ENCODE peak calls at places on chromosomes 3 and 15, in four cellular contexts. J, M, R and L are unnamed samples.

GRCh38 chr15:60464836-60465630 is 13.9 kb downstream of the ICE2 start:
- DNase-seq in M (peak), R (no peak), J (peak), L (no peak)

GRCh38 chr3:183548262-183548769 is 7.2 kb downstream of the KLHL6 start:
- DNase-seq in J (peak), M (peak), R (no peak), L (no peak)

GRCh38 chr3:192514754-192515660 is 212.3 kb downstream of the FGF12 start:
- DNase-seq in J (no peak), R (peak), M (no peak), L (peak)

GRCh38 chr15:60128000-60128376 is 123.9 kb downstream of the FOXB1 start:
- DNase-seq in R (no peak), M (no peak), J (no peak), L (no peak)

GRCh38 chr3:48851407-48851806 is 3.7 kb upstream of the PRKAR2A start:
- DNase-seq in M (no peak), R (no peak), J (peak), L (peak)

GRCh38 chr15:56241374-56242085 is 2.1 kb downstream of the RFX7 start:
- DNase-seq in M (peak), J (peak), R (peak), L (no peak)

GRCh38 chr15:73573572-73573971 is 59.6 kb downstream of the NPTN start:
- DNase-seq in J (peak), M (peak), R (no peak), L (peak)

GRCh38 chr3:168575750-168576149 is 480.0 kb upstream of the GOLIM4 start:
- DNase-seq in M (no peak), R (no peak), J (no peak), L (no peak)

GRCh38 chr3:159751754-159752153 is 236.9 kb upstream of the IL12A start:
- DNase-seq in M (peak), R (no peak), J (no peak), L (no peak)

GRCh38 chr3:50671331-50671730 is 3.4 kb upstream of the DOCK3 start:
- DNase-seq in R (no peak), M (peak), J (peak), L (peak)

GRCh38 chr3:158220575-158220974 is 110.7 kb downstream of the RSRC1 start:
- DNase-seq in R (no peak), M (no peak), J (peak), L (peak)

GRCh38 chr3:158127250-158128219 is 17.6 kb downstream of the RSRC1 start:
- DNase-seq in M (peak), J (peak), R (peak), L (no peak)

GRCh38 chr15:38254065-38254883 is 1.6 kb downstream of the SPRED1 start:
- DNase-seq in R (peak), J (peak), M (peak), L (peak)

GRCh38 chr3:12405432-12406272 is 78.6 kb upstream of the TSEN2 start:
- DNase-seq in M (peak), R (no peak), J (peak), L (peak)

GRCh38 chr15:65587094-65587493 is 23.8 kb downstream of the INTS14 start:
- DNase-seq in J (no peak), M (no peak), R (no peak), L (no peak)

GRCh38 chr3:150291515-150291914 is 116.6 kb upstream of the TSC22D2 start:
- DNase-seq in J (no peak), R (no peak), M (no peak), L (no peak)

GRCh38 chr3:151593923-151594322 is 133.1 kb upstream of the IGSF10 start:
- DNase-seq in R (no peak), J (peak), M (no peak), L (no peak)

GRCh38 chr3:127652246-127652995 is 20.3 kb upstream of the ABTB1 start:
- DNase-seq in J (peak), R (peak), M (peak), L (peak)

GRCh38 chr15:62745621-62746180 is 296.8 kb upstream of the TPM1 start:
- DNase-seq in R (no peak), M (no peak), J (no peak), L (peak)

GRCh38 chr3:64144241-64144900 is 80.9 kb downstream of the PRICKLE2 start:
- DNase-seq in J (no peak), R (no peak), M (no peak), L (no peak)

GRCh38 chr15:101242160-101242998 is 9.5 kb downstream of the CHSY1 start:
- DNase-seq in R (peak), M (peak), J (peak), L (no peak)

GRCh38 chr3:111796566-111796965 is 62.5 kb upstream of the PHLDB2 start:
- DNase-seq in M (no peak), R (no peak), J (no peak), L (no peak)

GRCh38 chr15:63232400-63232799 is 43.0 kb downstream of the RAB8B start:
- DNase-seq in M (no peak), J (no peak), R (no peak), L (peak)

GRCh38 chr3:126284258-126284904 is 72.8 kb downstream of the KLF15 start:
- DNase-seq in M (peak), R (no peak), J (peak), L (peak)

GRCh38 chr3:53132347-53132746 is 2.1 kb upstream of the RFT1 start:
- DNase-seq in M (no peak), J (no peak), R (no peak), L (no peak)

GRCh38 chr3:53131136-53131495 is 881 bp upstream of the RFT1 start:
- DNase-seq in M (no peak), J (no peak), R (no peak), L (no peak)

GRCh38 chr3:53126646-53127045 is 3.6 kb downstream of the RFT1 start:
- DNase-seq in R (no peak), M (no peak), J (no peak), L (no peak)

GRCh38 chr3:53129344-53129743 is 891 bp downstream of the RFT1 start:
- DNase-seq in M (no peak), J (no peak), R (no peak), L (no peak)

DNA sequence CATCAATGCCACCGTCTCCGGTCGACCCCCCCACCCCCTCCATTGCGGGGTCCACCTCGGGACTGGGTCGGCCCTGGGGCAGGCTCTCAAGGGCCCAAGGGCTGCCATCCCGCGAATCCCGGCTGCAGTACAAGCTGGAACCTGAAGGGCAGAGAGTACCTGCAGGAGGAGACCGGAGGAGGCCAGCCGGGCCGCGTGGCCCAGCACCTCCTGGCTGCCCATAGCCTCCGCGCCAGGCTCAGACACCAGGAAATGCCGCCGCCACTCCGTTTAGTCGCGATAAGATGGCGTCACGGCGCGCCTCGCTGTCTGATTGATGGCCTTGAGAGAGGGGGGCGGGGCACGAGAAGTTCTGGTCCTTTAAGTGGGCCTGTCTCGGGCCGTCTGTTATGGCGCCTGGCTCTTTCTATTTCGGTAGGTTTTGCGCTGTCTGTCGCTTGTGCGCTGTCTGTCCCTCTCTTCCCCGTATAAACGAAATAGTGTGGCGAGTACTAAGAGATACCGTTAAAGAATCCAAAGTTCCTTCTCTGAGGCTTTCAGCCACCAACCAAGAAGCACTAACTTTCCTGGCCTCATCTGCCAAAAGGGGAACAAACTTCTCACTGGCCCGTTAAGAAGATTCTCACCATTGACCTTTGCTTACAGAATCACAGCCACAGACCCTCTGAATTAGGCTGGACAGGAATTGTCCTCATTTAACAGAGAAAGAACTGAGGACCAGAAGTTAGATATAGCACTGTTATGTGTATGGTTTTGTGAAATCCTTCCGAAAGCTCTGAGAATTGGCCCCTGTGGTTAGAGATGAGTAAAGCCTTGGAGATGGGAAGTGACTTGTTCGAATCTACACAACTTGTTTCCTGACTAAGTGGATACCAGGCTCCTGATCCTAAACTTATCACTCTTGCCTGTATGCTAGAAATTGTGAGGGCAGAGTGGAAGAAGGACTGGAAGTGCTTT is at the start of gene RFT1:
- DNase-seq in M (peak), R (peak), J (peak), L (peak)
- TF ChIP-seq CTCF in M (no peak), R (no peak), J (no peak), L (no peak)

GRCh38 chr15:77497108-77497737 is 76.5 kb downstream of the HMG20A start:
- DNase-seq in J (peak), R (no peak), M (peak), L (peak)
- TF ChIP-seq CTCF in J (no peak), R (no peak), M (no peak), L (no peak)

DNA sequence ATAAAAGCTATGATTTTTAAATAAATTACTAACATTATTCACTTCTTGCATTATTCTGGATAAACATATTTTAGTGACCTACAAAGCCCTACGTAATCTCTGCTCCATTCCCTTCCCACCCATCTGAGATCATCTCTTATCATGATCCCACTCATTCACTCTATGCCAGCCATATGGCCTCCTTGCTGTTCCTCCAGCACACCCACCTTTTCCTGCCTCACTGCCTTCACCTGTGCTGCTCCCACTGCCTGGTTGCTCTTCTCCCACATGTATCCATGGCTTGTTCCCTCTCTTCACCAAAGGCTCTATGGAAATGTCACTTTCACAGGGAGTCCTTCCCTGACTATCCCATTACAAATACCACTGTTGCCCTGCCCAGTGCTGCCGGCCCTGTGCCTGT is 7.3 kb upstream of the USP8 start:
- DNase-seq in M (no peak), R (no peak), J (no peak), L (no peak)
- TF ChIP-seq CTCF in M (no peak), R (no peak), J (no peak), L (no peak)

DNA sequence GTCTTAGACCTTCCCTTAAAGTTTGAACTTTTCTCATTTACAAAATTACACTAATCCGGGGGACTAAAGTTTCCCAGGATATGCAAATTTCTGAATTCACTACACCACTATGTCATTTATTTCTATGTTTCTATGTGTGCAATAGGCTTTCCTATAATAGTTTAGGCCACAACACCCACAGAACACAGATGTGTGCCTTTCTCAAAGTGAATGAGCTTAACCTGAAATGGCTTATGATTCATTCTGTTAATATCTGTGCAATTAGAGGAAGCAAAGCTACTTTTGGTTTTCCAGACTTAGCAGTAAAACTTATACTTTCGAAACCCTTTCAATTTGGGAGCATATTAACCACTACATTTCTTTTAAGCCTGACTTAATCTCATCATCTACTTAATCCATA is 748.1 kb downstream of the GBE1 start:
- DNase-seq in R (no peak), M (no peak), J (peak), L (no peak)
- TF ChIP-seq CTCF in R (no peak), M (no peak), J (no peak), L (no peak)

DNA sequence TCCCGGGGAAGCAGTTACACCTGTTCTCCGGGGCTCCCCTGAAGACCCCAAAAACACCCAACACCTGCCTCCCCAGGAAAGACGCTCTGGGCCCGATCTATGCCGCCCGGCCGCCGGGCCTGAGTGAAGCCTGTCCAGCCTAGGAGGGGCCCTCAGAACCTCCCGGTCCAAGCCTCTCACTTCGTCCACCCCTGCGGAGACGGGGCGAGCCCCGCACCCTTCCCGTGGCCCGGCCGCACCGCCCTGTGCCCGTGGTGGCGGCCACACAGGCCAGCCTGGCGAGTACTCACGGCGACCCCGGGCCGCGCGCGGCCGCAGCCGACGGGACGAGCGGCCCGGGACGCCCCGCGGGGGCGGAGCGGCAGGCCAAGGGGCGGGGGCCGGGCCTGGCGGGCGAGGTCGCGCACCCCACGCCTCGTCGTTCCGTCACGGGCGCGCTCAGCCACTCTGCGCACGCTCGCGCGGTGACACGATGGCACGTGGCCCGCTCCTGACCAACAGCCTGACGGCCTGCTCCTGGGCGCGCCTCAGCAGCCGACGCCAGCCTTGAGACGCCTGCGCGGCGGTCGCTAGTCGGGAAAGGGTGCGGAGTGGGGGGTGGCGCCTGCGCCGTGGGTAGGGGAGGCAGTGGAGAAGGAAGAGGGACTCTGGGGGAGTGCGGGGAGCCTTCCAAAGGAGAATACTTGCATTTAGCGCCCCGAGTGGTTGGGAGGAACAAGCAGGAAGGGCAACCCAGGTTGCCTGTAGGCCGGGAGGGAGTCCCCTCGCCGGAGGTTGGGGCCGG is at the start of gene PARP6:
- DNase-seq in J (peak), M (peak), R (peak), L (peak)
- TF ChIP-seq CTCF in J (peak), M (peak), R (peak), L (peak)